ENCODE peak calls at places on chromosomes 7 and 10, in six cellular contexts. D, N, I, B, R and G are unnamed samples.

GRCh38 chr7:129231666-129232065 is 6.8 kb downstream of the AHCYL2 start:
- DNase-seq in D (no peak), N (no peak), I (no peak), B (no peak), R (no peak), G (no peak)

GRCh38 chr7:158820656-158821055 is 8.7 kb downstream of the ESYT2 start:
- DNase-seq in D (no peak), N (peak), I (no peak), B (no peak), R (no peak), G (no peak)

GRCh38 chr10:47406870-47407648 is 23.0 kb upstream of the ZNF488 start:
- DNase-seq in D (no peak), N (peak), I (no peak), B (no peak), R (no peak), G (no peak)

GRCh38 chr7:128703605-128704004 is 31.5 kb downstream of the GARIN1A start:
- DNase-seq in D (no peak), N (no peak), I (no peak), B (no peak), R (peak), G (no peak)

GRCh38 chr10:38043516-38043915 is 33.0 kb downstream of the ZNF33A start:
- DNase-seq in D (no peak), N (no peak), I (no peak), B (no peak), R (no peak), G (no peak)

GRCh38 chr10:29012926-29013554 is 275.8 kb upstream of the LYZL1 start:
- DNase-seq in D (no peak), N (no peak), I (no peak), B (no peak), R (no peak), G (no peak)

GRCh38 chr10:35375091-35375765 is 38.9 kb downstream of the CCNY start:
- DNase-seq in D (no peak), N (peak), I (no peak), B (no peak), R (no peak), G (no peak)

GRCh38 chr7:69739182-69739581 is 140.9 kb downstream of the AUTS2 start:
- DNase-seq in D (no peak), N (no peak), I (no peak), B (peak), R (no peak), G (peak)

GRCh38 chr10:24963646-24964045 is 11.2 kb upstream of the PRTFDC1 start:
- DNase-seq in D (no peak), N (no peak), I (no peak), B (no peak), R (no peak), G (no peak)

GRCh38 chr10:22852712-22853353 is 75.0 kb upstream of the ARMC3 start:
- DNase-seq in D (no peak), N (no peak), I (no peak), B (no peak), R (no peak), G (no peak)